ENCODE peak calls at places on chromosomes 6 and 20, in six cellular contexts. One of them, this sample, is unnamed.

GRCh38 chr6:79656134-79656533 is 25.0 kb downstream of the SH3BGRL2 start:
- DNase-seq in nephron progenitor cell: no peak
- DNase-seq in OCI-LY7: no peak
- DNase-seq in activated CD8-positive, alpha-beta memory T cell treated with anti-CD3 and anti-CD28 coated beads for 1 hour: no peak
- DNase-seq in uterus: no peak
- DNase-seq in NCI-H187: no peak
- DNase-seq in this sample: no peak

GRCh38 chr6:161003336-161003735 is 11.8 kb downstream of the MAP3K4 start:
- DNase-seq in nephron progenitor cell: no peak
- DNase-seq in OCI-LY7: no peak
- DNase-seq in activated CD8-positive, alpha-beta memory T cell treated with anti-CD3 and anti-CD28 coated beads for 1 hour: no peak
- DNase-seq in uterus: no peak
- DNase-seq in NCI-H187: no peak
- DNase-seq in this sample: no peak

GRCh38 chr20:14498809-14499208 is 161.4 kb upstream of the FLRT3 start:
- DNase-seq in nephron progenitor cell: peak; percentile 40
- DNase-seq in OCI-LY7: no peak
- DNase-seq in activated CD8-positive, alpha-beta memory T cell treated with anti-CD3 and anti-CD28 coated beads for 1 hour: no peak
- DNase-seq in uterus: no peak
- DNase-seq in NCI-H187: no peak
- DNase-seq in this sample: no peak

GRCh38 chr6:373773-374724 is 17.5 kb upstream of the IRF4 start:
- DNase-seq in nephron progenitor cell: no peak
- DNase-seq in OCI-LY7: no peak
- DNase-seq in activated CD8-positive, alpha-beta memory T cell treated with anti-CD3 and anti-CD28 coated beads for 1 hour: no peak
- DNase-seq in uterus: no peak
- DNase-seq in NCI-H187: no peak
- DNase-seq in this sample: no peak

GRCh38 chr6:128507337-128508310 is 12.8 kb downstream of the PTPRK start:
- DNase-seq in nephron progenitor cell: no peak
- DNase-seq in OCI-LY7: no peak
- DNase-seq in activated CD8-positive, alpha-beta memory T cell treated with anti-CD3 and anti-CD28 coated beads for 1 hour: no peak
- DNase-seq in uterus: no peak
- DNase-seq in NCI-H187: no peak
- DNase-seq in this sample: no peak

GRCh38 chr20:36085686-36086267 is 68.8 kb upstream of the EPB41L1 start:
- DNase-seq in nephron progenitor cell: no peak
- DNase-seq in OCI-LY7: no peak
- DNase-seq in activated CD8-positive, alpha-beta memory T cell treated with anti-CD3 and anti-CD28 coated beads for 1 hour: no peak
- DNase-seq in uterus: no peak
- DNase-seq in NCI-H187: no peak
- DNase-seq in this sample: no peak

GRCh38 chr6:25010917-25011625 is 75.3 kb upstream of the RIPOR2 start:
- DNase-seq in nephron progenitor cell: no peak
- DNase-seq in OCI-LY7: no peak
- DNase-seq in activated CD8-positive, alpha-beta memory T cell treated with anti-CD3 and anti-CD28 coated beads for 1 hour: no peak
- DNase-seq in uterus: no peak
- DNase-seq in NCI-H187: no peak
- DNase-seq in this sample: no peak

GRCh38 chr6:126266664-126267063 is 73.3 kb upstream of the CENPW start:
- DNase-seq in nephron progenitor cell: no peak
- DNase-seq in OCI-LY7: no peak
- DNase-seq in activated CD8-positive, alpha-beta memory T cell treated with anti-CD3 and anti-CD28 coated beads for 1 hour: no peak
- DNase-seq in uterus: no peak
- DNase-seq in NCI-H187: no peak
- DNase-seq in this sample: no peak

GRCh38 chr6:4775591-4776492 is at the start of gene CDYL:
- DNase-seq in nephron progenitor cell: peak; percentile 93
- DNase-seq in OCI-LY7: peak; percentile 92
- DNase-seq in activated CD8-positive, alpha-beta memory T cell treated with anti-CD3 and anti-CD28 coated beads for 1 hour: peak; percentile 81
- DNase-seq in uterus: peak; percentile 84
- DNase-seq in NCI-H187: peak; percentile 89
- DNase-seq in this sample: peak; percentile 75

GRCh38 chr6:89412071-89413005 is at the start of gene RRAGD:
- DNase-seq in nephron progenitor cell: peak; percentile 72
- DNase-seq in OCI-LY7: peak; percentile 74
- DNase-seq in activated CD8-positive, alpha-beta memory T cell treated with anti-CD3 and anti-CD28 coated beads for 1 hour: no peak
- DNase-seq in uterus: peak; percentile 35
- DNase-seq in NCI-H187: peak; percentile 51
- DNase-seq in this sample: peak; percentile 91

GRCh38 chr20:60559462-60559861 is 601.2 kb downstream of the CDH26 start:
- DNase-seq in nephron progenitor cell: peak; percentile 42
- DNase-seq in OCI-LY7: no peak
- DNase-seq in activated CD8-positive, alpha-beta memory T cell treated with anti-CD3 and anti-CD28 coated beads for 1 hour: no peak
- DNase-seq in uterus: no peak
- DNase-seq in NCI-H187: peak; percentile 68
- DNase-seq in this sample: no peak

GRCh38 chr6:29758761-29759160 is 35.5 kb downstream of the HLA-F start:
- DNase-seq in nephron progenitor cell: no peak
- DNase-seq in OCI-LY7: peak; percentile 22
- DNase-seq in activated CD8-positive, alpha-beta memory T cell treated with anti-CD3 and anti-CD28 coated beads for 1 hour: no peak
- DNase-seq in uterus: no peak
- DNase-seq in NCI-H187: no peak
- DNase-seq in this sample: no peak

GRCh38 chr6:79803917-79804316 is 143.4 kb downstream of the ELOVL4 start:
- DNase-seq in nephron progenitor cell: no peak
- DNase-seq in OCI-LY7: no peak
- DNase-seq in activated CD8-positive, alpha-beta memory T cell treated with anti-CD3 and anti-CD28 coated beads for 1 hour: no peak
- DNase-seq in uterus: no peak
- DNase-seq in NCI-H187: no peak
- DNase-seq in this sample: no peak

GRCh38 chr6:6699741-6700367 is 111.3 kb downstream of the LY86 start:
- DNase-seq in nephron progenitor cell: no peak
- DNase-seq in OCI-LY7: no peak
- DNase-seq in activated CD8-positive, alpha-beta memory T cell treated with anti-CD3 and anti-CD28 coated beads for 1 hour: no peak
- DNase-seq in uterus: peak; percentile 83
- DNase-seq in NCI-H187: peak; percentile 86
- DNase-seq in this sample: peak; percentile 70

GRCh38 chr6:47655719-47656595 is 42.4 kb upstream of the ADGRF4 start:
- DNase-seq in nephron progenitor cell: peak; percentile 21
- DNase-seq in OCI-LY7: no peak
- DNase-seq in activated CD8-positive, alpha-beta memory T cell treated with anti-CD3 and anti-CD28 coated beads for 1 hour: no peak
- DNase-seq in uterus: no peak
- DNase-seq in NCI-H187: no peak
- DNase-seq in this sample: peak; percentile 54

GRCh38 chr6:44219053-44219814 is 2.5 kb downstream of the MYMX start:
- DNase-seq in nephron progenitor cell: peak; percentile 86
- DNase-seq in OCI-LY7: peak; percentile 70
- DNase-seq in activated CD8-positive, alpha-beta memory T cell treated with anti-CD3 and anti-CD28 coated beads for 1 hour: no peak
- DNase-seq in uterus: peak; percentile 80
- DNase-seq in NCI-H187: peak; percentile 24
- DNase-seq in this sample: peak; percentile 67

GRCh38 chr6:121920616-121921015 is 478.8 kb upstream of the HSF2 start:
- DNase-seq in nephron progenitor cell: no peak
- DNase-seq in OCI-LY7: no peak
- DNase-seq in activated CD8-positive, alpha-beta memory T cell treated with anti-CD3 and anti-CD28 coated beads for 1 hour: no peak
- DNase-seq in uterus: no peak
- DNase-seq in NCI-H187: no peak
- DNase-seq in this sample: no peak

GRCh38 chr20:56604690-56605089 is 24.4 kb upstream of the TFAP2C start:
- DNase-seq in nephron progenitor cell: no peak
- DNase-seq in OCI-LY7: no peak
- DNase-seq in activated CD8-positive, alpha-beta memory T cell treated with anti-CD3 and anti-CD28 coated beads for 1 hour: no peak
- DNase-seq in uterus: no peak
- DNase-seq in NCI-H187: no peak
- DNase-seq in this sample: no peak

GRCh38 chr6:107653861-107654394 is 164.0 kb downstream of the SOBP start:
- DNase-seq in nephron progenitor cell: no peak
- DNase-seq in OCI-LY7: no peak
- DNase-seq in activated CD8-positive, alpha-beta memory T cell treated with anti-CD3 and anti-CD28 coated beads for 1 hour: no peak
- DNase-seq in uterus: no peak
- DNase-seq in NCI-H187: no peak
- DNase-seq in this sample: no peak

GRCh38 chr6:167214216-167214615 is 56.4 kb upstream of the GPR31 start:
- DNase-seq in nephron progenitor cell: no peak
- DNase-seq in OCI-LY7: no peak
- DNase-seq in activated CD8-positive, alpha-beta memory T cell treated with anti-CD3 and anti-CD28 coated beads for 1 hour: no peak
- DNase-seq in uterus: no peak
- DNase-seq in NCI-H187: no peak
- DNase-seq in this sample: no peak

GRCh38 chr20:37615507-37616425 is 78.1 kb upstream of the CTNNBL1 start:
- DNase-seq in nephron progenitor cell: peak; percentile 63
- DNase-seq in OCI-LY7: peak; percentile 64
- DNase-seq in activated CD8-positive, alpha-beta memory T cell treated with anti-CD3 and anti-CD28 coated beads for 1 hour: peak; percentile 36
- DNase-seq in uterus: no peak
- DNase-seq in NCI-H187: peak; percentile 19
- DNase-seq in this sample: no peak

GRCh38 chr6:157017861-157018260 is 240.7 kb downstream of the ARID1B start:
- DNase-seq in nephron progenitor cell: no peak
- DNase-seq in OCI-LY7: no peak
- DNase-seq in activated CD8-positive, alpha-beta memory T cell treated with anti-CD3 and anti-CD28 coated beads for 1 hour: no peak
- DNase-seq in uterus: no peak
- DNase-seq in NCI-H187: no peak
- DNase-seq in this sample: no peak

GRCh38 chr6:167957626-167958025 is 39.8 kb upstream of the KIF25 start:
- DNase-seq in nephron progenitor cell: no peak
- DNase-seq in OCI-LY7: no peak
- DNase-seq in activated CD8-positive, alpha-beta memory T cell treated with anti-CD3 and anti-CD28 coated beads for 1 hour: no peak
- DNase-seq in uterus: no peak
- DNase-seq in NCI-H187: no peak
- DNase-seq in this sample: no peak

GRCh38 chr6:166512567-166512966 is 73.9 kb downstream of the RAMACL start:
- DNase-seq in nephron progenitor cell: no peak
- DNase-seq in OCI-LY7: peak; percentile 40
- DNase-seq in activated CD8-positive, alpha-beta memory T cell treated with anti-CD3 and anti-CD28 coated beads for 1 hour: no peak
- DNase-seq in uterus: no peak
- DNase-seq in NCI-H187: no peak
- DNase-seq in this sample: no peak

GRCh38 chr6:166786704-166787293 is 159.7 kb upstream of the RPS6KA2 start:
- DNase-seq in nephron progenitor cell: no peak
- DNase-seq in OCI-LY7: peak; percentile 80
- DNase-seq in activated CD8-positive, alpha-beta memory T cell treated with anti-CD3 and anti-CD28 coated beads for 1 hour: no peak
- DNase-seq in uterus: no peak
- DNase-seq in NCI-H187: peak; percentile 49
- DNase-seq in this sample: no peak

This sample was measured in gastrocnemius medialis.